ENCODE peak calls at places on chromosomes 7 and 10, in five cellular contexts. D is Peyer's patch, P is body of pancreas, N is adrenal gland, H is IMR-90. Y is an unnamed sample.
A peak's percentile ranks its signal among the peaks of the same experiment; 100 is the strongest.

GRCh38 chr10:130751851-130752250 is 559.7 kb downstream of the TCERG1L start:
- DNase-seq in D (peak; percentile 16), P (no peak), N (no peak), H (no peak), Y (no peak)

GRCh38 chr10:6811153-6811552 is 231.1 kb upstream of the PRKCQ start:
- DNase-seq in D (no peak), P (no peak), N (no peak), H (no peak), Y (no peak)

GRCh38 chr7:112437038-112437437 is 13.2 kb upstream of the IFRD1 start:
- DNase-seq in D (no peak), P (no peak), N (no peak), H (no peak), Y (no peak)

GRCh38 chr10:86299562-86299961 is 67.0 kb downstream of the GRID1 start:
- DNase-seq in D (no peak), P (no peak), N (peak; percentile 37), H (no peak), Y (no peak)

GRCh38 chr7:37285701-37286475 is 162.8 kb downstream of the ELMO1 start:
- DNase-seq in D (no peak), P (no peak), N (no peak), H (no peak), Y (no peak)

GRCh38 chr7:85232068-85232467 is 45.2 kb upstream of the SEMA3D start:
- DNase-seq in D (no peak), P (no peak), N (no peak), H (no peak), Y (no peak)

GRCh38 chr7:105878746-105879605 is 2.6 kb upstream of the ATXN7L1 start:
- DNase-seq in D (no peak), P (no peak), N (no peak), H (no peak), Y (no peak)

GRCh38 chr7:103988468-103989199 is 824 bp downstream of the RELN start:
- DNase-seq in D (no peak), P (no peak), N (no peak), H (no peak), Y (no peak)

GRCh38 chr10:77287647-77288120 is 349.9 kb downstream of the KCNMA1 start:
- DNase-seq in D (no peak), P (peak; percentile 33), N (no peak), H (no peak), Y (no peak)

GRCh38 chr10:80599424-80599847 is 61.7 kb downstream of the SH2D4B start:
- DNase-seq in D (no peak), P (no peak), N (peak; percentile 54), H (peak; percentile 22), Y (no peak)

GRCh38 chr7:44738031-44738730 is 10.5 kb upstream of the ZMIZ2 start:
- DNase-seq in D (no peak), P (no peak), N (no peak), H (peak; percentile 11), Y (no peak)

GRCh38 chr7:116354546-116355422 is 144.4 kb downstream of the TES start:
- DNase-seq in D (no peak), P (peak; percentile 75), N (peak; percentile 73), H (peak; percentile 98), Y (peak; percentile 38)

GRCh38 chr10:127405221-127405620 is 143.9 kb upstream of the NPS start:
- DNase-seq in D (no peak), P (no peak), N (no peak), H (peak; percentile 79), Y (no peak)

GRCh38 chr10:97074256-97075145 is 111.3 kb downstream of the SLIT1 start:
- DNase-seq in D (no peak), P (no peak), N (no peak), H (no peak), Y (no peak)

GRCh38 chr10:78194539-78195402 is 161.1 kb downstream of the RPS24 start:
- DNase-seq in D (no peak), P (no peak), N (no peak), H (peak; percentile 57), Y (no peak)

GRCh38 chr10:14879055-14879800 is 562 bp downstream of the SUV39H2 start:
- DNase-seq in D (no peak), P (peak; percentile 22), N (peak; percentile 57), H (no peak), Y (peak; percentile 12)

GRCh38 chr10:17282311-17282710 is 54.3 kb downstream of the VIM start:
- DNase-seq in D (no peak), P (no peak), N (no peak), H (no peak), Y (no peak)

GRCh38 chr10:17276756-17277424 is 48.8 kb downstream of the VIM start:
- DNase-seq in D (no peak), P (no peak), N (no peak), H (no peak), Y (no peak)

GRCh38 chr10:17273403-17273802 is 45.4 kb downstream of the VIM start:
- DNase-seq in D (no peak), P (no peak), N (no peak), H (peak; percentile 80), Y (no peak)

DNA sequence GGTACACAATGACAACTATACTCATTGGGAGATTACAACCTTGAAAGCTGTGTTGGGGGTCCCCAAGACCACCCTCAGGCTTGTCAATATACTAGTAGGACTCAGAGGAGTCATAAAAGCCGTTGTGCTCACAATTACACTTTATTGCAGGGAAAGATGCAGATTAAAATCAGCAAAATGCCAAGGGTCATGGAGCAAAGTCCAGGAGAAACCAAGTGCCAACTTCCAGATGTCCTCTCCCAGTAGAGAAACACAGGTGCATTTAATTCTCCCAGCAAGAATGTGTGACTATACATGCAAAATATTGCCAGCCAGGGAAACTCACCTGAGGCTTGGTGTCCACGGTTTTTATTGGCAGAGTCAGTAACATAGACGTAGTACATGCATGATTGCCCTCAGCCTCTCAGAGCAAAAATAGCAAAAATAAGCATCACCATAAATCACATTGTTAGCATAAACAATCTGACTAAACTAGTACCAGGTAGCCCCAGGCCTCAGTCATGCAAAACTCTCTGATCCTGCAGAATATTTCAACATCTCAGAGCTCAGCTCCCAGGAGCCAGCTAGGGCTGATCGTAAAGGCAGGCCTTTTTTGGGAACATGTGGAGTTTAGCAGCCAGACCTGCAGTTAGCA is 50.7 kb downstream of the VIM start:
- DNase-seq in D (no peak), P (no peak), N (no peak), H (no peak), Y (no peak)
- H3K9me3 ChIP-seq in D (no peaks in the 10 kb centered on the region), P (no peaks in the 10 kb centered on the region), N (no peaks in the 10 kb centered on the region), H (peaks cover 13% of the 10 kb centered on the region), Y (no peaks in the 10 kb centered on the region)

GRCh38 chr10:131900350-131901152 is at the start of gene PPP2R2D:
- DNase-seq in D (peak; percentile 98), P (peak; percentile 97), N (peak; percentile 95), H (peak; percentile 83), Y (peak; percentile 86)

GRCh38 chr10:131899695-131900349 is 986 bp upstream of the PPP2R2D start:
- DNase-seq in D (no peak), P (no peak), N (no peak), H (no peak), Y (no peak)

GRCh38 chr10:131902691-131903090 is 1.9 kb downstream of the PPP2R2D start:
- DNase-seq in D (peak; percentile 31), P (no peak), N (no peak), H (no peak), Y (no peak)

GRCh38 chr10:131902211-131902610 is 1.4 kb downstream of the PPP2R2D start:
- DNase-seq in D (peak; percentile 41), P (no peak), N (peak; percentile 54), H (no peak), Y (no peak)

GRCh38 chr10:131901181-131901829 is 497 bp downstream of the PPP2R2D start:
- DNase-seq in D (peak; percentile 86), P (peak; percentile 71), N (peak; percentile 79), H (peak; percentile 4), Y (peak; percentile 18)
- TF ChIP-seq POLR2A in D (peak; percentile 70), P (peak; percentile 38), N (no peak), H (no peak), Y (no peak)

GRCh38 chr10:33506391-33506790 is 171.9 kb upstream of the NRP1 start:
- DNase-seq in D (no peak), P (no peak), N (no peak), H (no peak), Y (no peak)

GRCh38 chr10:33506838-33507661 is 172.6 kb upstream of the NRP1 start:
- DNase-seq in D (no peak), P (no peak), N (no peak), H (peak; percentile 13), Y (no peak)

GRCh38 chr10:33507662-33508425 is 173.4 kb upstream of the NRP1 start:
- DNase-seq in D (no peak), P (no peak), N (no peak), H (peak; percentile 43), Y (no peak)

GRCh38 chr10:33509231-33509871 is 174.9 kb upstream of the NRP1 start:
- DNase-seq in D (no peak), P (peak; percentile 70), N (peak; percentile 88), H (peak; percentile 84), Y (peak; percentile 21)
- H3K27ac ChIP-seq in D (no peak overlapping the region), P (no peak overlapping the region), N (no peak overlapping the region), H (no peak overlapping the region), Y (no peak overlapping the region)

DNA sequence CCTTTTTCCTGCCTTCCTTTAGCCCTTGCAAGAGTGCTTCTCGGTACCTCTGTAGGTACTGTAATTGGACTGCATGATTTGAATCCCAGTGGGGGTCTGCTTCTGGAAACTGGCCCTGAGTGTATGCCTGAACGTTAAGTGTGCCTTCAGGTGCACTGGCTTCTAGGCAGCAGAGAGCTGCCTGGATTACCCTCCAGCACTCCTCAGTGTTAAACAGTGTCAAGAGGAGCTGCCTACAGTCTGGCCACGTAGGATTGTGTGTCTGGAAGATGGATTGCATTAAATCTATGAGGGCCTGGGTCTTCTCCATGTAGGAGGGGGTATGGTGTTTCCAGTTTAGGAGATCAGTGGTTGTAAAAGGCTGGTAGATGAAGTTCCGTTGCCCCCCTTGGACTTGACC is 103.7 kb downstream of the TRIM24 start:
- DNase-seq in D (no peak), P (no peak), N (no peak), H (no peak), Y (no peak)
- H3K9me3 ChIP-seq in D (no peaks in the 10 kb centered on the region), P (no peaks in the 10 kb centered on the region), N (peaks cover 7% of the 10 kb centered on the region), H (peaks cover 24% of the 10 kb centered on the region), Y (peaks cover 32% of the 10 kb centered on the region)

GRCh38 chr10:59090804-59091203 is 85.6 kb upstream of the PHYHIPL start:
- DNase-seq in D (no peak), P (no peak), N (no peak), H (no peak), Y (no peak)

GRCh38 chr10:59085641-59086502 is 90.6 kb upstream of the PHYHIPL start:
- DNase-seq in D (no peak), P (no peak), N (no peak), H (no peak), Y (no peak)

GRCh38 chr10:59091239-59091638 is 85.2 kb upstream of the PHYHIPL start:
- DNase-seq in D (no peak), P (no peak), N (no peak), H (no peak), Y (no peak)

DNA sequence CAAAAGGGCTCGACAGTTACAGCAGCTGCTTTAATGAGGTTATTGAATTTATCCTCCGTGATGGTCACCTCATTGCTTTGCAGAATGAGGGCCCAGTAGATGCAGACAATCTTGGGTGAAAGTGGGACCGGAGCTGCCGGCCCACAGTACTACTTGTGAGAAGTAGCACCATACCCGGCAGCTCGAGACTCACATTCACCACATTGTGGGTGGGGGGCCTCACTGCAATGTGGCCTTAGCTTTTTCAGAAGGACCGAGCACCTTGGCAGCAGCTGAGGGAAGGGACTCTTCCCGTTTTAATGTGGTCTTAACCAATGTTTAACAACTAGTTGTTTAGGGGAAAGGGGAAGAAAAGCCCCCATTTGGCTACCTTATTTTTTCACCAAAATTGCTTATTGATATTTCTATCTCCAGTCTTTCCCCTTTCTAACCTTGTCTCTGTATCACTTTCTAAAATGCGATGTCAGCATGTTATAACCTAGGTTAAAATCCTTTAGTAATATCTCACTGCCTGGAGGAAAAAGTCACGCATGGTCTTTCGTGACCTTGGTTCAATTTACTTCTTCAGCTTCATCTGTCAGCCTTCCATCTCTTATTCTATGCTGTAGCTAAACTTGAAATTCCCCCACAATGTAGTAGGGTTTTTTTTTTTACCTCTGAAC is 87.4 kb upstream of the PHYHIPL start:
- DNase-seq in D (no peak), P (no peak), N (no peak), H (no peak), Y (no peak)
- TF ChIP-seq POLR2A in D (no peak), P (no peak), N (no peak), H (no peak), Y (no peak)